ENCODE peak calls at places on chromosome 10, in four cellular contexts. One of them, this sample, is unnamed.

GRCh38 chr10:76879116-76879706 is 758.4 kb downstream of the KCNMA1 start:
- DNase-seq in BE2C: no peak
- DNase-seq in HFFc6: no peak
- DNase-seq in foreskin keratinocyte: no peak
- DNase-seq in this sample: no peak

GRCh38 chr10:124517466-124517865 is 55.8 kb downstream of the LHPP start:
- DNase-seq in BE2C: no peak
- DNase-seq in HFFc6: no peak
- DNase-seq in foreskin keratinocyte: no peak
- DNase-seq in this sample: no peak

GRCh38 chr10:571643-572042 is 117.8 kb downstream of the DIP2C start:
- DNase-seq in BE2C: no peak
- DNase-seq in HFFc6: peak; percentile 29
- DNase-seq in foreskin keratinocyte: no peak
- DNase-seq in this sample: no peak

GRCh38 chr10:61900829-61901783 is at the start of gene ARID5B:
- DNase-seq in BE2C: peak; percentile 62
- DNase-seq in HFFc6: peak; percentile 51
- DNase-seq in foreskin keratinocyte: peak; percentile 64
- DNase-seq in this sample: peak; percentile 42

GRCh38 chr10:118965096-118965495 is 64.4 kb upstream of the NANOS1 start:
- DNase-seq in BE2C: no peak
- DNase-seq in HFFc6: no peak
- DNase-seq in foreskin keratinocyte: no peak
- DNase-seq in this sample: no peak

GRCh38 chr10:31961675-31962074 is 33.0 kb upstream of the ARHGAP12 start:
- DNase-seq in BE2C: no peak
- DNase-seq in HFFc6: peak; percentile 93
- DNase-seq in foreskin keratinocyte: peak; percentile 90
- DNase-seq in this sample: no peak

GRCh38 chr10:86139066-86139657 is 227.4 kb downstream of the GRID1 start:
- DNase-seq in BE2C: peak; percentile 53
- DNase-seq in HFFc6: no peak
- DNase-seq in foreskin keratinocyte: no peak
- DNase-seq in this sample: peak; percentile 54

GRCh38 chr10:80530251-80530650 is 7.5 kb upstream of the SH2D4B start:
- DNase-seq in BE2C: no peak
- DNase-seq in HFFc6: peak; percentile 54
- DNase-seq in foreskin keratinocyte: no peak
- DNase-seq in this sample: no peak

GRCh38 chr10:24826022-24826421 is 102.3 kb upstream of the ARHGAP21 start:
- DNase-seq in BE2C: no peak
- DNase-seq in HFFc6: peak; percentile 57
- DNase-seq in foreskin keratinocyte: no peak
- DNase-seq in this sample: no peak

GRCh38 chr10:44574596-44575480 is 189.9 kb upstream of the CXCL12 start:
- DNase-seq in BE2C: no peak
- DNase-seq in HFFc6: no peak
- DNase-seq in foreskin keratinocyte: no peak
- DNase-seq in this sample: no peak

GRCh38 chr10:110857265-110858158 is 14.2 kb upstream of the PDCD4 start:
- DNase-seq in BE2C: peak; percentile 78
- DNase-seq in HFFc6: no peak
- DNase-seq in foreskin keratinocyte: no peak
- DNase-seq in this sample: no peak

GRCh38 chr10:35639021-35639521 is 3.0 kb downstream of the FZD8 start:
- DNase-seq in BE2C: no peak
- DNase-seq in HFFc6: no peak
- DNase-seq in foreskin keratinocyte: no peak
- DNase-seq in this sample: peak; percentile 67

GRCh38 chr10:52466464-52466863 is 152.4 kb downstream of the DKK1 start:
- DNase-seq in BE2C: peak; percentile 21
- DNase-seq in HFFc6: no peak
- DNase-seq in foreskin keratinocyte: no peak
- DNase-seq in this sample: no peak

GRCh38 chr10:86936661-86937501 is 20.5 kb downstream of the MMRN2 start:
- DNase-seq in BE2C: no peak
- DNase-seq in HFFc6: peak; percentile 48
- DNase-seq in foreskin keratinocyte: no peak
- DNase-seq in this sample: no peak

GRCh38 chr10:95793401-95794045 is 37.6 kb downstream of the ENTPD1 start:
- DNase-seq in BE2C: no peak
- DNase-seq in HFFc6: no peak
- DNase-seq in foreskin keratinocyte: no peak
- DNase-seq in this sample: no peak

GRCh38 chr10:34479520-34480179 is 335.4 kb downstream of the PARD3 start:
- DNase-seq in BE2C: no peak
- DNase-seq in HFFc6: no peak
- DNase-seq in foreskin keratinocyte: no peak
- DNase-seq in this sample: peak; percentile 26

GRCh38 chr10:88642991-88643390 is 21.3 kb upstream of the LIPF start:
- DNase-seq in BE2C: no peak
- DNase-seq in HFFc6: no peak
- DNase-seq in foreskin keratinocyte: peak; percentile 22
- DNase-seq in this sample: no peak

GRCh38 chr10:62166331-62167154 is 102.1 kb downstream of the RTKN2 start:
- DNase-seq in BE2C: no peak
- DNase-seq in HFFc6: peak; percentile 64
- DNase-seq in foreskin keratinocyte: no peak
- DNase-seq in this sample: no peak

GRCh38 chr10:113522460-113522859 is 30.4 kb upstream of the HABP2 start:
- DNase-seq in BE2C: no peak
- DNase-seq in HFFc6: no peak
- DNase-seq in foreskin keratinocyte: no peak
- DNase-seq in this sample: no peak

GRCh38 chr10:3538291-3538849 is 246.6 kb downstream of the KLF6 start:
- DNase-seq in BE2C: no peak
- DNase-seq in HFFc6: peak; percentile 41
- DNase-seq in foreskin keratinocyte: no peak
- DNase-seq in this sample: no peak

GRCh38 chr10:51894752-51895151 is 195.4 kb upstream of the CSTF2T start:
- DNase-seq in BE2C: no peak
- DNase-seq in HFFc6: no peak
- DNase-seq in foreskin keratinocyte: no peak
- DNase-seq in this sample: no peak

GRCh38 chr10:20418286-20418685 is 478.8 kb downstream of the NEBL start:
- DNase-seq in BE2C: no peak
- DNase-seq in HFFc6: no peak
- DNase-seq in foreskin keratinocyte: no peak
- DNase-seq in this sample: no peak

GRCh38 chr10:43781480-43782361 is 133.0 kb upstream of the ZNF32 start:
- DNase-seq in BE2C: peak; percentile 61
- DNase-seq in HFFc6: peak; percentile 3
- DNase-seq in foreskin keratinocyte: no peak
- DNase-seq in this sample: no peak

GRCh38 chr10:476458-476780 is 213.0 kb downstream of the DIP2C start:
- DNase-seq in BE2C: no peak
- DNase-seq in HFFc6: no peak
- DNase-seq in foreskin keratinocyte: no peak
- DNase-seq in this sample: no peak

GRCh38 chr10:24551161-24551560 is 172.5 kb downstream of the ARHGAP21 start:
- DNase-seq in BE2C: no peak
- DNase-seq in HFFc6: no peak
- DNase-seq in foreskin keratinocyte: no peak
- DNase-seq in this sample: no peak

GRCh38 chr10:111023060-111023459 is 53.8 kb upstream of the ADRA2A start:
- DNase-seq in BE2C: no peak
- DNase-seq in HFFc6: no peak
- DNase-seq in foreskin keratinocyte: no peak
- DNase-seq in this sample: no peak

GRCh38 chr10:11880169-11881027 is 57.2 kb downstream of the PROSER2 start:
- DNase-seq in BE2C: no peak
- DNase-seq in HFFc6: no peak
- DNase-seq in foreskin keratinocyte: peak; percentile 21
- DNase-seq in this sample: no peak

GRCh38 chr10:64060389-64060788 is 539.2 kb downstream of the REEP3 start:
- DNase-seq in BE2C: no peak
- DNase-seq in HFFc6: no peak
- DNase-seq in foreskin keratinocyte: no peak
- DNase-seq in this sample: no peak

GRCh38 chr10:15461353-15462108 is 90.4 kb upstream of the FAM171A1 start:
- DNase-seq in BE2C: no peak
- DNase-seq in HFFc6: peak; percentile 86
- DNase-seq in foreskin keratinocyte: no peak
- DNase-seq in this sample: no peak

GRCh38 chr10:12847361-12847975 is 154.0 kb downstream of the CCDC3 start:
- DNase-seq in BE2C: peak; percentile 60
- DNase-seq in HFFc6: no peak
- DNase-seq in foreskin keratinocyte: no peak
- DNase-seq in this sample: peak; percentile 65

GRCh38 chr10:29026065-29026797 is 262.6 kb upstream of the LYZL1 start:
- DNase-seq in BE2C: no peak
- DNase-seq in HFFc6: no peak
- DNase-seq in foreskin keratinocyte: no peak
- DNase-seq in this sample: no peak

GRCh38 chr10:118107541-118107940 is 60.8 kb upstream of the RAB11FIP2 start:
- DNase-seq in BE2C: peak; percentile 12
- DNase-seq in HFFc6: no peak
- DNase-seq in foreskin keratinocyte: no peak
- DNase-seq in this sample: no peak

GRCh38 chr10:122154733-122155366 is 116.2 kb upstream of the BTBD16 start:
- DNase-seq in BE2C: no peak
- DNase-seq in HFFc6: peak; percentile 33
- DNase-seq in foreskin keratinocyte: no peak
- DNase-seq in this sample: peak; percentile 70

GRCh38 chr10:110376021-110376773 is 71.5 kb upstream of the SMNDC1 start:
- DNase-seq in BE2C: no peak
- DNase-seq in HFFc6: no peak
- DNase-seq in foreskin keratinocyte: no peak
- DNase-seq in this sample: no peak

GRCh38 chr10:115831025-115831424 is 442.0 kb downstream of the GFRA1 start:
- DNase-seq in BE2C: no peak
- DNase-seq in HFFc6: no peak
- DNase-seq in foreskin keratinocyte: no peak
- DNase-seq in this sample: no peak

GRCh38 chr10:95254629-95255028 is 36.2 kb downstream of the PDLIM1 start:
- DNase-seq in BE2C: no peak
- DNase-seq in HFFc6: no peak
- DNase-seq in foreskin keratinocyte: no peak
- DNase-seq in this sample: no peak

GRCh38 chr10:15775513-15775912 is 55.8 kb upstream of the ITGA8 start:
- DNase-seq in BE2C: no peak
- DNase-seq in HFFc6: peak; percentile 82
- DNase-seq in foreskin keratinocyte: peak; percentile 17
- DNase-seq in this sample: no peak

DNA sequence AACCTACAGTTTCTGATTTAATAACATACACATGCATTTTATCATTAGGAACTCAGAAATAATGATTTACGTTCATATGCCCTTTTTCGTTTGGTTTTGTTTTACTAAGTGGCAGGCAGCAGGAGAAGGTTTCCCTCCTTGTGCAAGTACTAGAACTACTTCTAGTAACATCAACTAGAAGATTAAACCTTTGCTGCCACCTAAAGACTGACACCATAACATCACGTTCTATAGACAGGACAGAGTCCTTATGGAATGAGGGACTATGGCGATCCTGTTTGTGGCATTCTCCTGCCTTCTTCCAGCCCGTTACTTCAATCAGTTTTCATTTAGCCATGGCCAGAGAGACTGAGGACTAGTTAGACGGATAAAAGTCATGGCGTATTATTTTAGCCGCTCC is 53.2 kb downstream of the GAD2 start:
- DNase-seq in BE2C: no peak
- DNase-seq in HFFc6: peak; percentile 6
- DNase-seq in foreskin keratinocyte: no peak
- DNase-seq in this sample: no peak
- TF ChIP-seq CTCF in BE2C: peak; percentile 30
- TF ChIP-seq CTCF in HFFc6: peak; percentile 54
- TF ChIP-seq CTCF in foreskin keratinocyte: peak; percentile 25
- TF ChIP-seq CTCF in this sample: no peak

GRCh38 chr10:27558612-27559020 is 54.5 kb downstream of the RAB18 start:
- DNase-seq in BE2C: peak; percentile 45
- DNase-seq in HFFc6: peak; percentile 59
- DNase-seq in foreskin keratinocyte: no peak
- DNase-seq in this sample: peak; percentile 42
- TF ChIP-seq CTCF in BE2C: peak; percentile 77
- TF ChIP-seq CTCF in HFFc6: peak; percentile 90
- TF ChIP-seq CTCF in foreskin keratinocyte: peak; percentile 80
- TF ChIP-seq CTCF in this sample: peak; percentile 72

DNA sequence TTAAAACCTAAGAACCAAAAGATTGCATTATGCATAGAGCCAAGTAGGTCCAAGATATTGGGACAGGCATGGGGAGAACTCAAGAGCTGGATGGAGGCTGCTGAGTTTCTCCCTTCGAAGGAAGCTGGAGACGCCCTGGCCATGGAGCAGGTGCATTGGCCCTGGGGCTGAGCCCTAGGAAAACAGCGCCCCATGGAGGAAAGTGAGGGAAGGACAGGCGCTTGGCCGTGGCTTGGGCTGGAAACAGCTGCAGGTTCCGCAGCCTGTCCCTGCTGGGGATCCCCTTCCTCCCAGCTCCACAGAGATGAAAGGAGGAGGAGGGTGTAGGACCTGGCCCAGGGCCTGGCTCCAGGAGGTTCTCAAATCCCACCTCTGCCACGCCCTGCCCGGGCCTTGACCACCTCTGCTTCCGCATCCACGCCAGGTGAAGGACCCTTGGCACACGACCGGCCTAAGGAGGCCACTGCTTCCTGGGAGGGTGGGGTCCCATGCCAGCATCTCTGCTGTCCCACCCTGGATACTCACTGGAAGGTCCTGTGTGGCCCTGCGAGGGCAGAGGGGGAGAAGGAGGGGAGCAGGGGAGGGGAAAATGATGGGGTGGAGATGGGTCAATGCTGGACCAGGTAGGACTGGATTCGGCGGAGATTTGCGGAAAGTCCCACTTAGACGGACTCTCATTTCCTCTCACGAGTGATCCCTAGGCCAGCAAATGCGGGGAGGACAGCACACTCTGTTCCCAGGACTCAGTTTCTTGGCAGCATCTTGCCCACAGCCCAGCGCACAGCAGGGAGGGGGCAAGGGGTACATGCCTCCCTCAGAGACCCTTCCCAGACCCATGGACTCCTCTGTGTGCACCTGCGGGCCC is 258.6 kb upstream of the TCERG1L start:
- DNase-seq in BE2C: no peak
- DNase-seq in HFFc6: no peak
- DNase-seq in foreskin keratinocyte: no peak
- DNase-seq in this sample: no peak
- TF ChIP-seq CTCF in BE2C: no peak
- TF ChIP-seq CTCF in HFFc6: no peak
- TF ChIP-seq CTCF in foreskin keratinocyte: no peak
- TF ChIP-seq CTCF in this sample: peak; percentile 28

GRCh38 chr10:123356799-123357198 is 202.6 kb downstream of the BUB3 start:
- DNase-seq in BE2C: no peak
- DNase-seq in HFFc6: no peak
- DNase-seq in foreskin keratinocyte: no peak
- DNase-seq in this sample: no peak

GRCh38 chr10:123359539-123359938 is 205.3 kb downstream of the BUB3 start:
- DNase-seq in BE2C: no peak
- DNase-seq in HFFc6: no peak
- DNase-seq in foreskin keratinocyte: no peak
- DNase-seq in this sample: no peak

GRCh38 chr10:123357363-123358075 is 203.3 kb downstream of the BUB3 start:
- DNase-seq in BE2C: no peak
- DNase-seq in HFFc6: no peak
- DNase-seq in foreskin keratinocyte: no peak
- DNase-seq in this sample: no peak

GRCh38 chr10:123367181-123367580 is 213.0 kb downstream of the BUB3 start:
- DNase-seq in BE2C: no peak
- DNase-seq in HFFc6: no peak
- DNase-seq in foreskin keratinocyte: no peak
- DNase-seq in this sample: no peak

GRCh38 chr10:123361832-123362231 is 207.6 kb downstream of the BUB3 start:
- DNase-seq in BE2C: no peak
- DNase-seq in HFFc6: no peak
- DNase-seq in foreskin keratinocyte: no peak
- DNase-seq in this sample: no peak
- TF ChIP-seq CTCF in BE2C: no peak
- TF ChIP-seq CTCF in HFFc6: no peak
- TF ChIP-seq CTCF in foreskin keratinocyte: no peak
- TF ChIP-seq CTCF in this sample: no peak

This sample was measured in glutamatergic neuron.